ENCODE peak calls at places on chromosomes 7 and 10, in four cellular contexts. One of them, this sample, is unnamed.

GRCh38 chr7:33750177-33750576 is 155.2 kb upstream of the BMPER start:
- DNase-seq in cerebellum: no peak
- DNase-seq in occipital lobe: no peak
- DNase-seq in activated T-helper 1 cell treated with anti-CD3 and anti-CD28 coated beads, Interleukin-12 subunit alpha, Interleukin-12 subunit beta, Interleukin-2, Interleukin-4 antibody, amounts not matched to agents 30 ng/mL and 10 ng/mL and 1 ng/mL, durations not matched to agents 14 hours and 24 hours and 36 hours: no peak
- DNase-seq in this sample: no peak

GRCh38 chr7:140698477-140698876 is 2.0 kb downstream of the NDUFB2 start:
- DNase-seq in activated T-helper 1 cell treated with anti-CD3 and anti-CD28 coated beads, Interleukin-12 subunit alpha, Interleukin-12 subunit beta, Interleukin-2, Interleukin-4 antibody, amounts not matched to agents 30 ng/mL and 10 ng/mL and 1 ng/mL, durations not matched to agents 14 hours and 24 hours and 36 hours: no peak
- DNase-seq in occipital lobe: no peak
- DNase-seq in cerebellum: peak
- DNase-seq in this sample: peak

GRCh38 chr7:128931965-128932861 is 5.5 kb upstream of the IRF5 start:
- DNase-seq in activated T-helper 1 cell treated with anti-CD3 and anti-CD28 coated beads, Interleukin-12 subunit alpha, Interleukin-12 subunit beta, Interleukin-2, Interleukin-4 antibody, amounts not matched to agents 30 ng/mL and 10 ng/mL and 1 ng/mL, durations not matched to agents 14 hours and 24 hours and 36 hours: no peak
- DNase-seq in occipital lobe: no peak
- DNase-seq in cerebellum: no peak
- DNase-seq in this sample: no peak

GRCh38 chr7:55130079-55130476 is 111.3 kb downstream of the EGFR start:
- DNase-seq in cerebellum: no peak
- DNase-seq in activated T-helper 1 cell treated with anti-CD3 and anti-CD28 coated beads, Interleukin-12 subunit alpha, Interleukin-12 subunit beta, Interleukin-2, Interleukin-4 antibody, amounts not matched to agents 30 ng/mL and 10 ng/mL and 1 ng/mL, durations not matched to agents 14 hours and 24 hours and 36 hours: no peak
- DNase-seq in occipital lobe: peak
- DNase-seq in this sample: no peak

GRCh38 chr7:865921-866320 is 10.4 kb upstream of the GET4 start:
- DNase-seq in cerebellum: no peak
- DNase-seq in activated T-helper 1 cell treated with anti-CD3 and anti-CD28 coated beads, Interleukin-12 subunit alpha, Interleukin-12 subunit beta, Interleukin-2, Interleukin-4 antibody, amounts not matched to agents 30 ng/mL and 10 ng/mL and 1 ng/mL, durations not matched to agents 14 hours and 24 hours and 36 hours: no peak
- DNase-seq in occipital lobe: no peak
- DNase-seq in this sample: no peak

GRCh38 chr7:137351941-137352340 is 8.4 kb upstream of the PTN start:
- DNase-seq in cerebellum: no peak
- DNase-seq in occipital lobe: no peak
- DNase-seq in activated T-helper 1 cell treated with anti-CD3 and anti-CD28 coated beads, Interleukin-12 subunit alpha, Interleukin-12 subunit beta, Interleukin-2, Interleukin-4 antibody, amounts not matched to agents 30 ng/mL and 10 ng/mL and 1 ng/mL, durations not matched to agents 14 hours and 24 hours and 36 hours: no peak
- DNase-seq in this sample: no peak

GRCh38 chr10:114681542-114681941 is 23.5 kb upstream of the ABLIM1 start:
- DNase-seq in occipital lobe: no peak
- DNase-seq in cerebellum: no peak
- DNase-seq in activated T-helper 1 cell treated with anti-CD3 and anti-CD28 coated beads, Interleukin-12 subunit alpha, Interleukin-12 subunit beta, Interleukin-2, Interleukin-4 antibody, amounts not matched to agents 30 ng/mL and 10 ng/mL and 1 ng/mL, durations not matched to agents 14 hours and 24 hours and 36 hours: no peak
- DNase-seq in this sample: peak

GRCh38 chr7:111132833-111133232 is 41.9 kb downstream of the LRRN3 start:
- DNase-seq in occipital lobe: no peak
- DNase-seq in activated T-helper 1 cell treated with anti-CD3 and anti-CD28 coated beads, Interleukin-12 subunit alpha, Interleukin-12 subunit beta, Interleukin-2, Interleukin-4 antibody, amounts not matched to agents 30 ng/mL and 10 ng/mL and 1 ng/mL, durations not matched to agents 14 hours and 24 hours and 36 hours: no peak
- DNase-seq in cerebellum: no peak
- DNase-seq in this sample: no peak

GRCh38 chr10:47025540-47026300 is 114.5 kb downstream of the PTPN20 start:
- DNase-seq in occipital lobe: no peak
- DNase-seq in cerebellum: no peak
- DNase-seq in activated T-helper 1 cell treated with anti-CD3 and anti-CD28 coated beads, Interleukin-12 subunit alpha, Interleukin-12 subunit beta, Interleukin-2, Interleukin-4 antibody, amounts not matched to agents 30 ng/mL and 10 ng/mL and 1 ng/mL, durations not matched to agents 14 hours and 24 hours and 36 hours: no peak
- DNase-seq in this sample: no peak

This sample was measured in G401.